ENCODE peak calls at places on chromosomes 3 and 15, in five cellular contexts. One of them, this sample, is unnamed.

GRCh38 chr15:36361351-36361870 is 218.0 kb upstream of the CDIN1 start:
- DNase-seq in fibroblast of lung: peak; percentile 72
- DNase-seq in NT2/D1: no peak
- DNase-seq in CD8-positive, alpha-beta T cell: no peak
- DNase-seq in lower lobe of right lung: no peak
- DNase-seq in this sample: peak; percentile 7

GRCh38 chr3:47802734-47803477 is at the start of gene DHX30:
- DNase-seq in lower lobe of right lung: peak; percentile 95
- DNase-seq in fibroblast of lung: peak; percentile 87
- DNase-seq in NT2/D1: no peak
- DNase-seq in CD8-positive, alpha-beta T cell: peak; percentile 83
- DNase-seq in this sample: peak; percentile 85

GRCh38 chr15:57427367-57427821 is 51.1 kb downstream of the CGNL1 start:
- DNase-seq in fibroblast of lung: peak; percentile 25
- DNase-seq in NT2/D1: peak; percentile 68
- DNase-seq in lower lobe of right lung: no peak
- DNase-seq in CD8-positive, alpha-beta T cell: no peak
- DNase-seq in this sample: peak; percentile 36

GRCh38 chr15:59801649-59802048 is 112.5 kb upstream of the BNIP2 start:
- DNase-seq in NT2/D1: no peak
- DNase-seq in CD8-positive, alpha-beta T cell: no peak
- DNase-seq in fibroblast of lung: no peak
- DNase-seq in lower lobe of right lung: no peak
- DNase-seq in this sample: no peak

GRCh38 chr15:44738340-44738984 is 2.1 kb downstream of the TRIM69 start:
- DNase-seq in CD8-positive, alpha-beta T cell: no peak
- DNase-seq in NT2/D1: no peak
- DNase-seq in lower lobe of right lung: no peak
- DNase-seq in fibroblast of lung: peak; percentile 38
- DNase-seq in this sample: no peak

GRCh38 chr3:97658670-97659285 is 105.8 kb upstream of the ARL6 start:
- DNase-seq in CD8-positive, alpha-beta T cell: no peak
- DNase-seq in fibroblast of lung: peak; percentile 1
- DNase-seq in NT2/D1: peak; percentile 23
- DNase-seq in lower lobe of right lung: no peak
- DNase-seq in this sample: no peak

GRCh38 chr15:47987908-47988532 is 132.8 kb upstream of the SLC24A5 start:
- DNase-seq in NT2/D1: peak; percentile 36
- DNase-seq in lower lobe of right lung: no peak
- DNase-seq in CD8-positive, alpha-beta T cell: no peak
- DNase-seq in fibroblast of lung: peak; percentile 56
- DNase-seq in this sample: no peak

GRCh38 chr3:25472153-25472552 is 44.1 kb downstream of the RARB start:
- DNase-seq in NT2/D1: no peak
- DNase-seq in CD8-positive, alpha-beta T cell: no peak
- DNase-seq in lower lobe of right lung: no peak
- DNase-seq in fibroblast of lung: no peak
- DNase-seq in this sample: no peak

GRCh38 chr3:182726258-182727142 is 66.8 kb upstream of the ATP11B start:
- DNase-seq in lower lobe of right lung: no peak
- DNase-seq in CD8-positive, alpha-beta T cell: no peak
- DNase-seq in NT2/D1: no peak
- DNase-seq in fibroblast of lung: no peak
- DNase-seq in this sample: no peak

GRCh38 chr3:110293660-110294059 is 778.0 kb upstream of the NECTIN3 start:
- DNase-seq in NT2/D1: no peak
- DNase-seq in CD8-positive, alpha-beta T cell: no peak
- DNase-seq in fibroblast of lung: peak; percentile 5
- DNase-seq in lower lobe of right lung: no peak
- DNase-seq in this sample: no peak

GRCh38 chr3:34856081-34856480 is 783.2 kb upstream of the ARPP21 start:
- DNase-seq in lower lobe of right lung: no peak
- DNase-seq in fibroblast of lung: no peak
- DNase-seq in NT2/D1: no peak
- DNase-seq in CD8-positive, alpha-beta T cell: no peak
- DNase-seq in this sample: no peak

GRCh38 chr3:189272500-189273119 is 100.8 kb downstream of the TPRG1 start:
- DNase-seq in fibroblast of lung: no peak
- DNase-seq in lower lobe of right lung: no peak
- DNase-seq in NT2/D1: no peak
- DNase-seq in CD8-positive, alpha-beta T cell: no peak
- DNase-seq in this sample: no peak

GRCh38 chr15:85771781-85772445 is 22.8 kb downstream of the KLHL25 start:
- DNase-seq in fibroblast of lung: peak; percentile 33
- DNase-seq in lower lobe of right lung: peak; percentile 74
- DNase-seq in NT2/D1: no peak
- DNase-seq in CD8-positive, alpha-beta T cell: no peak
- DNase-seq in this sample: no peak

GRCh38 chr3:171365489-171365888 is 94.7 kb downstream of the TNIK start:
- DNase-seq in lower lobe of right lung: no peak
- DNase-seq in fibroblast of lung: no peak
- DNase-seq in CD8-positive, alpha-beta T cell: no peak
- DNase-seq in NT2/D1: no peak
- DNase-seq in this sample: no peak

GRCh38 chr15:68258684-68259083 is 18.9 kb upstream of the FEM1B start:
- DNase-seq in NT2/D1: no peak
- DNase-seq in lower lobe of right lung: no peak
- DNase-seq in CD8-positive, alpha-beta T cell: no peak
- DNase-seq in fibroblast of lung: no peak
- DNase-seq in this sample: no peak

GRCh38 chr3:34675383-34676120 is 877.1 kb downstream of the PDCD6IP start:
- DNase-seq in NT2/D1: no peak
- DNase-seq in fibroblast of lung: peak; percentile 64
- DNase-seq in CD8-positive, alpha-beta T cell: no peak
- DNase-seq in lower lobe of right lung: no peak
- DNase-seq in this sample: no peak

GRCh38 chr3:126539558-126540250 is 15.7 kb downstream of the CHST13 start:
- DNase-seq in lower lobe of right lung: peak; percentile 29
- DNase-seq in CD8-positive, alpha-beta T cell: no peak
- DNase-seq in fibroblast of lung: no peak
- DNase-seq in NT2/D1: no peak
- DNase-seq in this sample: no peak

GRCh38 chr15:78034495-78035191 is 42.9 kb downstream of the TBC1D2B start:
- DNase-seq in CD8-positive, alpha-beta T cell: peak; percentile 77
- DNase-seq in NT2/D1: no peak
- DNase-seq in lower lobe of right lung: peak; percentile 74
- DNase-seq in fibroblast of lung: no peak
- DNase-seq in this sample: no peak

GRCh38 chr3:49813497-49814174 is at the start of gene UBA7:
- DNase-seq in fibroblast of lung: peak; percentile 88
- DNase-seq in NT2/D1: no peak
- DNase-seq in lower lobe of right lung: peak; percentile 71
- DNase-seq in CD8-positive, alpha-beta T cell: peak; percentile 12
- DNase-seq in this sample: peak; percentile 61

GRCh38 chr3:162541923-162542322 is 1045.3 kb downstream of the OTOL1 start:
- DNase-seq in NT2/D1: no peak
- DNase-seq in lower lobe of right lung: no peak
- DNase-seq in CD8-positive, alpha-beta T cell: no peak
- DNase-seq in fibroblast of lung: no peak
- DNase-seq in this sample: no peak

DNA sequence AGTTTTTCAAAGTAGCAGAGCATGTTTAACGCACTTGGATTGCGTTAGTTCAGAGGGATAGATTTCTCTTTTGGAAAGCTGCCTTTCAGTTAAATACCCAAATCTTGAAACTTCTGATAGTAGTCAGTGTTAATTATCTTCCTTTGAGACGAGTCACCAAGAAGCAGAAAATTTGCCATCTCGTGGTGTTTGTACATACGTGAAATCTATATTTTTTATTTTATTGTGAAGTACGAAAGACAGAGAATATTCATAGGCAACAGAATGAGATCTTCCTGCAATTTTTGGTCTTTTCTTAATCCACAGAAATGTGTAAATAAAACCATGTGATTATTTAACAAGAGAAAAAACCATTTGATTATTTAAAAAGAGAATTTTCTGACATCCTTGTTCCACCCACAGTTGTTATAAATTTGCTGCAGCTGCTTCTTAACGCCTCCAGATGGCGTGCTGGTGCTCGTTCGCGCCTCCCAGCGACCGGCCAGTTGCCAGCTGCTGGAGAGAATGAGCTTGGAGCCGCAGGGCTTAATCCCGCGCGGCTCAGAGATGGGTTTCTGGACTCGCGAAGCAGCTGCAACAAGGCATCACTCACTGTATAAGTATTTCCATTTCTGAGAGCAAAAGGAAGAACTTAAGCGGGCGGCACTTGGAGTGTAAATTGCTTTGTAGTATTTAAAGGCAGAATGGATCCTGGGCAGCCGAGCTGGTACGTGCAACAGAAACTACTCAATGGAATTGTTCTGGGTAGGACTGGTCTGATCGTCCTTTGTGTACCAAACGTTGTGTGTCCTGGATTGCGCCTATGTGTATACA is 10.5 kb upstream of the SLITRK3 start:
- DNase-seq in lower lobe of right lung: peak; percentile 79
- DNase-seq in NT2/D1: peak; percentile 69
- DNase-seq in CD8-positive, alpha-beta T cell: no peak
- DNase-seq in fibroblast of lung: peak; percentile 76
- DNase-seq in this sample: peak; percentile 86
- H3K4me3 ChIP-seq in lower lobe of right lung: peak overlapping the region; percentile 37
- H3K4me3 ChIP-seq in NT2/D1: peak overlapping the region; percentile 24
- H3K4me3 ChIP-seq in CD8-positive, alpha-beta T cell: no peak overlapping the region
- H3K4me3 ChIP-seq in fibroblast of lung: peak overlapping the region; percentile 36
- H3K4me3 ChIP-seq in this sample: peak overlapping the region; percentile 32

GRCh38 chr15:40011303-40011702 is 27.7 kb downstream of the SRP14 start:
- DNase-seq in CD8-positive, alpha-beta T cell: no peak
- DNase-seq in fibroblast of lung: no peak
- DNase-seq in lower lobe of right lung: no peak
- DNase-seq in NT2/D1: no peak
- DNase-seq in this sample: no peak

GRCh38 chr15:40008061-40008460 is 30.9 kb downstream of the SRP14 start:
- DNase-seq in CD8-positive, alpha-beta T cell: no peak
- DNase-seq in lower lobe of right lung: no peak
- DNase-seq in fibroblast of lung: peak; percentile 77
- DNase-seq in NT2/D1: no peak
- DNase-seq in this sample: no peak

GRCh38 chr15:40014390-40014789 is 24.6 kb downstream of the SRP14 start:
- DNase-seq in fibroblast of lung: no peak
- DNase-seq in lower lobe of right lung: no peak
- DNase-seq in CD8-positive, alpha-beta T cell: no peak
- DNase-seq in NT2/D1: no peak
- DNase-seq in this sample: no peak

GRCh38 chr15:40006646-40007045 is 32.3 kb downstream of the SRP14 start:
- DNase-seq in lower lobe of right lung: no peak
- DNase-seq in fibroblast of lung: peak; percentile 93
- DNase-seq in CD8-positive, alpha-beta T cell: no peak
- DNase-seq in NT2/D1: no peak
- DNase-seq in this sample: no peak

DNA sequence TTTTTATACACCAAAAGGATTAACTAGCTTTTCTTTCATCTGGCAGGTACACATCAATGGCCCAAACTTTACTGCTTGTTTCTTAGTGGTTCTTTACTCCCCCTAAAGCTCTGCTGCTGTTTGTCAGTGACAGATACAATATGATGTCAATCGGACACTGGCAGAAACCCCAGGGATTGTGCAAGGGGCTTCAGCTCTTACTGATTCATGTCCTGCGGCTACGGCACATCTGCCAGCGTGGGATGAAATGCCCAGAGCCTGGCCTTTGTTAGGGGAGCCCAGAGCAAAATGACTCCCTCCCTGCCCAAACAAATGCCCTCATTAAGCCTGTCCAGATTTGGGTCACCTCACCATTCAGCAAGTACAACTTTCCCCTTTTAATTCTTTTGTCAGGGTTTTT is 28.3 kb downstream of the SRP14 start:
- DNase-seq in lower lobe of right lung: no peak
- DNase-seq in fibroblast of lung: peak; percentile 89
- DNase-seq in CD8-positive, alpha-beta T cell: no peak
- DNase-seq in NT2/D1: no peak
- DNase-seq in this sample: peak; percentile 74
- H3K36me3 ChIP-seq in lower lobe of right lung: peaks cover 95% of the 10 kb centered on the region
- H3K36me3 ChIP-seq in fibroblast of lung: peaks cover 23% of the 10 kb centered on the region
- H3K36me3 ChIP-seq in CD8-positive, alpha-beta T cell: peaks cover 18% of the 10 kb centered on the region
- H3K36me3 ChIP-seq in NT2/D1: peaks cover 63% of the 10 kb centered on the region
- H3K36me3 ChIP-seq in this sample: peaks cover 84% of the 10 kb centered on the region

DNA sequence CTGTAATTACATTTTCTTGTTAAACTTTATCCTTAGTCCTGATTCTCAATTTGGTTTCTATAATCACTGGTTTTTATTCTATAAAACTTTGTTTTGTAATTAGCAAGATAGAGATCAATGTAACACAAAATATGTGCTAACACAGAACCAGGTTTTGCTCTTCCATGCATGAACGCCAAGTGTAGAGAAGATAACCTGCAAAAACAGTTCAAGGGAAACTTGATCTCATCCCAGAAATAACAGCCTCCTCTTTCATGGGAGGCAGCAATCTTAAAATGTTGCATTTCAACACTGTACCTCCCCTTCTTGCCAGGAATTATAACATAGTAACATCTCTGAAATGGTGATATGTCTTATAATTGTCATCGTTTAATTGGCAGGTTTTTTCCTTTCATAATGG is 86.3 kb upstream of the STT3B start:
- DNase-seq in CD8-positive, alpha-beta T cell: no peak
- DNase-seq in lower lobe of right lung: no peak
- DNase-seq in NT2/D1: no peak
- DNase-seq in fibroblast of lung: no peak
- DNase-seq in this sample: no peak
- H3K4me3 ChIP-seq in CD8-positive, alpha-beta T cell: no peak overlapping the region
- H3K4me3 ChIP-seq in lower lobe of right lung: no peak overlapping the region
- H3K4me3 ChIP-seq in NT2/D1: no peak overlapping the region
- H3K4me3 ChIP-seq in fibroblast of lung: no peak overlapping the region
- H3K4me3 ChIP-seq in this sample: no peak overlapping the region

DNA sequence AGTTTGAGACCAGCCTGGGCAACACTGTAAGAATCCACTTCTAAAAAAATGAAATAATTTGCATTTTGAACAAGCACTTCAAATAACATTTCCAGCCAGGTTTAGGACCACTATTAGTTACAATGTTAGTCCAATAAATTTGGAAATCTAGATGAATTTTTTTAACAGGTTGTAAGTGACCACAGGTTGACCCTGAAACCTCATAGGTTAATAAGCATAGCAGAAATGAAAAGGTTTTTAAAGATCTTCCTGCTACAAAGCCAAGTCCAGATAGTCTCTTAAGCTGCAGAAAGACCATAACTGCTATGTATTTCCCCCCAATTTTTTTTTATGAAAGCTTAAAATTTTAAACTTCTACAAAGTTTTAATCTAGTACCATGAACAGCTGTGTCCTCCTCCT is 1.5 kb upstream of the NIT2 start:
- DNase-seq in NT2/D1: no peak
- DNase-seq in fibroblast of lung: peak; percentile 24
- DNase-seq in CD8-positive, alpha-beta T cell: no peak
- DNase-seq in lower lobe of right lung: no peak
- DNase-seq in this sample: no peak
- H3K36me3 ChIP-seq in NT2/D1: no peaks in the 10 kb centered on the region
- H3K36me3 ChIP-seq in fibroblast of lung: no peaks in the 10 kb centered on the region
- H3K36me3 ChIP-seq in CD8-positive, alpha-beta T cell: no peaks in the 10 kb centered on the region
- H3K36me3 ChIP-seq in lower lobe of right lung: no peaks in the 10 kb centered on the region
- H3K36me3 ChIP-seq in this sample: peaks cover 7% of the 10 kb centered on the region

GRCh38 chr15:92393994-92394326 is 279 bp downstream of the ST8SIA2 start:
- DNase-seq in lower lobe of right lung: no peak
- DNase-seq in NT2/D1: no peak
- DNase-seq in fibroblast of lung: no peak
- DNase-seq in CD8-positive, alpha-beta T cell: no peak
- DNase-seq in this sample: no peak
- H3K4me3 ChIP-seq in lower lobe of right lung: no peak overlapping the region
- H3K4me3 ChIP-seq in NT2/D1: peak overlapping the region; percentile 69
- H3K4me3 ChIP-seq in fibroblast of lung: no peak overlapping the region
- H3K4me3 ChIP-seq in CD8-positive, alpha-beta T cell: no peak overlapping the region
- H3K4me3 ChIP-seq in this sample: peak overlapping the region; percentile 38